ENCODE peak calls at places on chromosomes 16 and 17, in four cellular contexts. B is K562, J is GM12878, A is HepG2. I is an unnamed sample.
A peak's percentile ranks its signal among the peaks of the same experiment; 100 is the strongest.

GRCh38 chr16:50594332-50595260 is 46.4 kb downstream of the NKD1 start:
- DNase-seq in A (no peak), J (no peak), B (no peak), I (no peak)

GRCh38 chr16:29736112-29736511 is 9.7 kb downstream of the C16orf54 start:
- DNase-seq in A (peak; percentile 42), J (no peak), B (no peak), I (peak; percentile 16)

GRCh38 chr17:64653325-64653984 is 8.7 kb downstream of the SMURF2 start:
- DNase-seq in A (no peak), B (no peak), J (no peak), I (no peak)

GRCh38 chr16:16009396-16009795 is 60.0 kb downstream of the ABCC1 start:
- DNase-seq in A (no peak), J (no peak), B (no peak), I (no peak)

GRCh38 chr16:61946019-61946418 is 90.2 kb downstream of the CDH8 start:
- DNase-seq in A (no peak), B (no peak), J (no peak), I (no peak)

GRCh38 chr16:69924777-69925191 is 26.4 kb upstream of the CLEC18A start:
- DNase-seq in J (no peak), A (peak; percentile 63), B (no peak), I (no peak)

GRCh38 chr17:296906-297690 is 55.5 kb downstream of the RPH3AL start:
- DNase-seq in A (no peak), J (no peak), B (no peak), I (no peak)

GRCh38 chr16:80526418-80527061 is 14.3 kb upstream of the DYNLRB2 start:
- DNase-seq in J (no peak), B (peak; percentile 71), A (peak; percentile 60), I (no peak)

GRCh38 chr16:1890024-1890700 is 18.2 kb upstream of the MEIOB start:
- DNase-seq in B (peak; percentile 8), J (no peak), A (no peak), I (no peak)

GRCh38 chr16:81581107-81581506 is 136.5 kb downstream of the CMIP start:
- DNase-seq in A (no peak), J (no peak), B (no peak), I (no peak)

GRCh38 chr17:47651704-47652103 is 2.0 kb downstream of the KPNB1 start:
- DNase-seq in B (no peak), A (no peak), J (no peak), I (no peak)

GRCh38 chr17:47652570-47652969 is 2.9 kb downstream of the KPNB1 start:
- DNase-seq in B (no peak), A (no peak), J (no peak), I (no peak)

GRCh38 chr17:47650525-47651522 is 1.1 kb downstream of the KPNB1 start:
- DNase-seq in B (peak; percentile 90), A (peak; percentile 96), J (peak; percentile 78), I (peak; percentile 99)

GRCh38 chr17:47649972-47650524 is 329 bp downstream of the KPNB1 start:
- DNase-seq in B (peak; percentile 72), A (no peak), J (no peak), I (no peak)

GRCh38 chr17:47649153-47649971 is at the start of gene KPNB1:
- DNase-seq in J (peak; percentile 99), A (peak; percentile 100), B (peak; percentile 87), I (peak; percentile 97)
- TF ChIP-seq REST in J (no peak), A (peak; percentile 53), B (peak; percentile 37), I (no peak)

GRCh38 chr16:85477801-85478363 is 135.2 kb upstream of the GSE1 start:
- DNase-seq in B (no peak), J (no peak), A (no peak), I (no peak)
- TF ChIP-seq ESRRA in B (no peak), J (no peak), A (no peak), I (no peak)

GRCh38 chr17:82037889-82038195 is 345 bp upstream of the DCXR start:
- DNase-seq in A (no peak), B (no peak), J (no peak), I (no peak)

GRCh38 chr17:82035956-82036633 is 1.4 kb downstream of the DCXR start:
- DNase-seq in B (no peak), A (no peak), J (no peak), I (no peak)

GRCh38 chr17:82035488-82035887 is 2.0 kb downstream of the DCXR start:
- DNase-seq in A (no peak), J (no peak), B (no peak), I (no peak)

GRCh38 chr17:82037113-82037888 is at the start of gene DCXR:
- DNase-seq in J (peak; percentile 72), B (peak; percentile 95), A (peak; percentile 97), I (peak; percentile 99)

DNA sequence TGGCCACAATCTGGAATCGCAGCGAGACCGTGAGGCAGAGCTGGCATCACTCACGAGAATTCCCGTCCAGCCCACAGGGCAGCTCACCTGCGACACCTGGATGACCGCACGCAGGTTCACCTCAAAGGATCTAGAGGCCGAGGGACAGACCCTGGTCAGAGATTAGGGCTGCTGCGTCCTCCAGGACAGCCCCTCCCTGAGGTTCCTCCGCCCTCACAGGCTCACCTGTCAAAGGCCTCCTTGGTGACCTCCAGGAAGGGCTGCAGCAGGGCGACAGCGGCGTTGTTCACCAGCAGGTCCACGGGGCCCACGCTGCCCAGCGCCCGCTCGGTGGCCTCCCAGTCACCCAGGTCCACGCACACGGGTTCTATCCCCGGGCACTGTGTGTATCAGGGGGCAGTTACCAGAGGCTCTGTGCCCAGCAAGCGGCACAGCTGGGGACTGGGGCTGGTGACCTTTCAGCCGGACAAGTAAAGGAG is 824 bp downstream of the DCXR start:
- DNase-seq in B (no peak), J (no peak), A (no peak), I (no peak)
- TF ChIP-seq REST in B (no peak), J (no peak), A (no peak), I (no peak)

GRCh38 chr16:10931133-10931532 is 11.1 kb downstream of the DEXI start:
- DNase-seq in J (no peak), A (no peak), B (no peak), I (no peak)

GRCh38 chr16:10927497-10928112 is 14.7 kb downstream of the DEXI start:
- DNase-seq in J (no peak), B (no peak), A (no peak), I (no peak)

GRCh38 chr16:10931977-10932632 is 10.2 kb downstream of the DEXI start:
- DNase-seq in B (no peak), J (no peak), A (no peak), I (no peak)

GRCh38 chr16:10930755-10931093 is 11.5 kb downstream of the DEXI start:
- DNase-seq in J (no peak), B (no peak), A (no peak), I (no peak)

DNA sequence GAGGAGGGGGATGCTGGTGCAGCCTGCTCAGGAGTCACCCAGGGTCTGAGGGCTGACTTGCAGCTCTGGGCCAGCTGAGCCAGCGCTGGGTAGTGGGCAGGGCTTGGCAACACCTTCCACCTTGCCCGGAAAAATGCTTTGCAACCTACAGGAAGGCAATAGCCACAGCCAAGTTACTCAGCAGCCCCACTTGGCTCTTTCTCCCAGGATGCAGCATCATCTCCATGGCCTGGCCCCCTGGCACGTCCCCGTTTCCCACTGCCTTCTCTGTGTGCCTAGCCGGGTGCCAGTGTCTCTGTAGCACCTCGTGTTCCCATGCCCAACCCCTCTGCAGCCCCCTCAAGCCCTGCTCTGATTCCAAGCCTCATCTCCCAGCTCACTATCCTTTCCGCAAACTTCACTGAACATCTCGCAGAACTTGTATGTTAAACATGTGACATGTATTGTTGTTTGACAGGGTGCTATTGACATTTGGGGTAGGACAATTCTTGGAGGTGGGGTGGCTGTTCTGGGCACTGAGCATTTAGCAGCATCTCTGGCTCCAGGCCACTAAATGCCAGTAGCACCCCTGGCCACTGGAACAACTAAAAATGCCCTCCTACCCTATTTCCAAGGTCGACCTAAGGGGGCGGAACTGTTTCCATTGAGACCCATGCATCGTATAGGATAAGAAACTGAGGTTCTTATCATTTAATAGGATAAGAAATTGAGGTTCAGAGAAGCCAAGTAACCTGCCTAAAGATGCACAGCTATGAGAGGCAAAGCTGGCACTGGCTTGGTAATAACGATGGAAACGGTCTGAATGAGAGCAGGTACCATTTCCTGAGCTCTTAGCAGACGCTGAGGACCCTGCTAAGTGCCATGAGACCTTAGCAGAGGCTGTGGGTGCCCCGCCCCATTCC is 12.2 kb downstream of the DEXI start:
- DNase-seq in B (no peak), A (no peak), J (no peak), I (no peak)
- TF ChIP-seq ESRRA in B (no peak), A (no peak), J (no peak), I (no peak)

GRCh38 chr17:72266099-72266852 is 145.5 kb downstream of the SOX9 start:
- DNase-seq in A (no peak), J (no peak), B (no peak), I (no peak)

GRCh38 chr17:72270530-72270929 is 149.7 kb downstream of the SOX9 start:
- DNase-seq in A (no peak), J (no peak), B (no peak), I (no peak)

GRCh38 chr17:72264682-72265405 is 144.0 kb downstream of the SOX9 start:
- DNase-seq in J (peak; percentile 11), B (no peak), A (no peak), I (no peak)

GRCh38 chr17:72271603-72272002 is 150.8 kb downstream of the SOX9 start:
- DNase-seq in B (no peak), J (no peak), A (no peak), I (no peak)

DNA sequence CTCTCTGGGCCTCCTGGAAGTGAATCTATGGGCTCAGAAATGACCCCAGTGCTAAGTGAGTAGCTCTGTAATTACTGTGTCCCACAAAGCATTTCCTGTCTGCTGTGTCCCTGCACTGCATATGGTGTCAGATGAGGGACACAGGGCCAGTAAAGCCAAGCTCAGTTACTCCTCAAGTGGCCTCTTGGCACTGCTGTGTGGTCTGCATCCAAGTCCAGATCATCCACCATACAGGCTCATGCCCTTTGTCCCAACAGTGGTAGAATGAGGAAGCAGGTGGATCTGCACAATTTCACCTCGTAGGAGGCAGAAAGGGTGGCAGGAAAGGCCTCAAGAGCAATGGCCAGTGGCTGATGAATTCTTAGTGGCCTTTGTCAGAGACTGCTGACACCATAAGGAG is 146.8 kb downstream of the SOX9 start:
- DNase-seq in J (no peak), B (no peak), A (no peak), I (no peak)
- TF ChIP-seq REST in J (no peak), B (no peak), A (no peak), I (no peak)

GRCh38 chr16:66418165-66418962 is 8.7 kb upstream of the BEAN1 start:
- DNase-seq in J (no peak), A (no peak), B (no peak), I (no peak)
- TF ChIP-seq ESRRA in J (no peak), A (no peak), B (no peak), I (no peak)

GRCh38 chr16:89219365-89219764 is 1.9 kb downstream of the ZNF778 start:
- DNase-seq in J (no peak), B (peak; percentile 61), A (no peak), I (no peak)
- TF ChIP-seq REST in J (no peak), B (no peak), A (no peak), I (no peak)